ENCODE peak calls at places on chromosomes 13 and 19, in six cellular contexts. H, A, K, I, Q and B are unnamed samples.
A peak's percentile ranks its signal among the peaks of the same experiment; 100 is the strongest.

GRCh38 chr19:38317104-38317612 is 1.4 kb upstream of the YIF1B start:
- DNase-seq in K (peak; percentile 66), Q (peak; percentile 15), I (no peak), A (no peak), H (no peak), B (no peak)

GRCh38 chr13:29718694-29719093 is 123.2 kb upstream of the SLC7A1 start:
- DNase-seq in K (no peak), H (no peak), A (no peak), I (no peak), Q (no peak), B (no peak)

GRCh38 chr13:36681894-36682624 is 8.2 kb downstream of the SERTM1 start:
- DNase-seq in A (no peak), H (no peak), I (no peak), Q (no peak), K (no peak), B (no peak)

GRCh38 chr19:12952488-12953455 is 4.3 kb downstream of the GADD45GIP1 start:
- DNase-seq in H (no peak), K (peak; percentile 86), Q (no peak), A (no peak), I (no peak), B (no peak)

GRCh38 chr13:52195052-52195837 is 35.8 kb upstream of the NEK3 start:
- DNase-seq in Q (peak; percentile 43), K (peak; percentile 83), I (peak; percentile 69), H (peak; percentile 85), A (no peak), B (peak; percentile 95)

GRCh38 chr19:29724102-29724641 is 9.1 kb upstream of the C19orf12 start:
- DNase-seq in A (no peak), Q (no peak), K (peak; percentile 31), H (no peak), I (no peak), B (peak; percentile 58)

GRCh38 chr19:9309974-9310446 is 372 bp upstream of the ZNF699 start:
- DNase-seq in K (no peak), A (peak; percentile 55), I (peak; percentile 95), H (peak; percentile 92), Q (no peak), B (peak; percentile 97)

GRCh38 chr13:48594080-48594815 is 59.5 kb upstream of the CYSLTR2 start:
- DNase-seq in Q (no peak), I (peak; percentile 11), H (no peak), A (no peak), K (peak; percentile 48), B (no peak)

GRCh38 chr13:85565652-85566051 is 233.6 kb downstream of the SLITRK6 start:
- DNase-seq in Q (no peak), K (no peak), I (no peak), H (no peak), A (no peak), B (no peak)

GRCh38 chr13:50208826-50209335 is 193.6 kb downstream of the KCNRG start:
- DNase-seq in A (no peak), Q (no peak), H (peak; percentile 48), K (peak; percentile 77), I (peak; percentile 56), B (peak; percentile 77)

GRCh38 chr19:18932216-18932841 is 8.7 kb downstream of the HOMER3 start:
- DNase-seq in H (peak; percentile 78), A (peak; percentile 85), I (peak; percentile 81), Q (peak; percentile 61), K (peak; percentile 58), B (peak; percentile 90)

GRCh38 chr13:110244096-110244830 is 62.7 kb downstream of the COL4A1 start:
- DNase-seq in H (no peak), K (no peak), Q (no peak), I (no peak), A (no peak), B (no peak)

GRCh38 chr13:102402292-102402691 is 444 bp upstream of the FGF14 start:
- DNase-seq in I (no peak), H (peak; percentile 16), A (peak; percentile 73), K (no peak), Q (peak; percentile 1), B (peak; percentile 64)

GRCh38 chr13:91576590-91576989 is 178.2 kb downstream of the GPC5 start:
- DNase-seq in A (peak; percentile 29), I (no peak), Q (no peak), K (no peak), H (no peak), B (no peak)

GRCh38 chr13:113058129-113058987 is 47.2 kb upstream of the F7 start:
- DNase-seq in A (no peak), H (no peak), K (no peak), Q (no peak), I (no peak), B (peak; percentile 46)

GRCh38 chr13:89267734-89268133 is 1596.6 kb downstream of the SLITRK5 start:
- DNase-seq in H (no peak), Q (no peak), I (no peak), K (no peak), A (no peak), B (no peak)

GRCh38 chr13:45928843-45929242 is 77.3 kb upstream of the SIAH3 start:
- DNase-seq in H (no peak), A (no peak), K (no peak), Q (no peak), I (no peak), B (no peak)

GRCh38 chr19:54673222-54673621 is 10.4 kb downstream of the LILRB4 start:
- DNase-seq in Q (no peak), I (no peak), K (no peak), H (no peak), A (no peak), B (no peak)

GRCh38 chr13:91398413-91399188 is at the start of gene GPC5:
- DNase-seq in K (peak; percentile 74), A (peak; percentile 25), H (peak; percentile 75), I (peak; percentile 83), Q (peak; percentile 77), B (peak; percentile 89)

GRCh38 chr19:16336571-16336970 is 11.9 kb downstream of the KLF2 start:
- DNase-seq in A (no peak), I (no peak), H (no peak), K (no peak), Q (no peak), B (no peak)

GRCh38 chr19:38544569-38545315 is 73.0 kb downstream of the MAP4K1 start:
- DNase-seq in K (no peak), H (no peak), Q (peak; percentile 60), A (no peak), I (no peak), B (no peak)

GRCh38 chr13:29454931-29455481 is 140.5 kb downstream of the SLC7A1 start:
- DNase-seq in K (peak; percentile 24), I (no peak), Q (no peak), A (peak; percentile 25), H (no peak), B (no peak)

GRCh38 chr19:34367424-34367957 is 2.5 kb downstream of the GPI start:
- DNase-seq in Q (no peak), H (no peak), K (no peak), A (no peak), I (no peak), B (no peak)

GRCh38 chr13:22427783-22428182 is 753.0 kb upstream of the SGCG start:
- DNase-seq in A (no peak), Q (no peak), H (no peak), K (no peak), I (no peak), B (no peak)

GRCh38 chr13:21006141-21007005 is 55.0 kb downstream of the LATS2 start:
- DNase-seq in K (no peak), A (no peak), Q (no peak), H (no peak), I (no peak), B (no peak)

GRCh38 chr13:101309014-101309619 is 107.2 kb downstream of the NALCN start:
- DNase-seq in A (no peak), Q (no peak), I (no peak), K (no peak), H (no peak), B (no peak)

GRCh38 chr19:43848821-43849220 is 21.7 kb downstream of the ZNF283 start:
- DNase-seq in K (no peak), I (no peak), A (no peak), H (no peak), Q (no peak), B (no peak)
- H3K36me3 ChIP-seq in K (peaks cover 6% of the 10 kb centered on the region), I (no peaks in the 10 kb centered on the region), A (peaks cover 3% of the 10 kb centered on the region), H (peaks cover 97% of the 10 kb centered on the region), Q (peaks cover 9% of the 10 kb centered on the region), B (peaks cover 32% of the 10 kb centered on the region)

DNA sequence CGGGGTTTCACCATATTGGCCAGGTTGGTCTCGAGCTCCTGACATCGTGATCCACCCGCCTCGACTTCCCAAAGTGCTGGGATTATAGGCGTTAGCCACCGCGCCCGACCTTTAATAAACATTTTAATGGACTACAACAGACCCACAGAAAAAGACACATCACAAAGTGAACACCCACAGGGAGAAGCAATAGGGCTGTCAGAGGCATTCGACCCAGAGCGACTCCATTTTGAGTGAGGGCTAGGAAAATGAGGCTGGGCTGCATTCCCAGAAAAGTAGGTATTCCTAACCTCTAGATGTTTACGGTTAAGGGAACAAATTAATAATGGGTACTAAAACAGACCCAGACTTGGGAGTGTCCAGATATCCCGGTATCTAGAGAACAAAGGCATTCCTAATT is 1.0 kb upstream of the ZNF8 start:
- DNase-seq in K (no peak), A (no peak), I (no peak), H (no peak), Q (no peak), B (no peak)
- H3K36me3 ChIP-seq in K (no peaks in the 10 kb centered on the region), A (no peaks in the 10 kb centered on the region), I (no peaks in the 10 kb centered on the region), H (peaks cover 43% of the 10 kb centered on the region), Q (peaks cover 4% of the 10 kb centered on the region), B (no peaks in the 10 kb centered on the region)

GRCh38 chr19:2111425-2111824 is 14.7 kb downstream of the IZUMO4 start:
- DNase-seq in Q (no peak), K (no peak), H (no peak), A (no peak), I (no peak), B (no peak)
- H3K36me3 ChIP-seq in Q (peaks cover 23% of the 10 kb centered on the region), K (peaks cover 20% of the 10 kb centered on the region), H (peaks cover 100% of the 10 kb centered on the region), A (peaks cover 90% of the 10 kb centered on the region), I (peaks cover 87% of the 10 kb centered on the region), B (peaks cover 33% of the 10 kb centered on the region)

GRCh38 chr19:579842-580155 is 7.4 kb downstream of the BSG start:
- DNase-seq in K (no peak), Q (no peak), A (no peak), I (no peak), H (no peak), B (peak; percentile 63)
- H3K36me3 ChIP-seq in K (peaks cover 5% of the 10 kb centered on the region), Q (no peaks in the 10 kb centered on the region), A (peaks cover 35% of the 10 kb centered on the region), I (peaks cover 61% of the 10 kb centered on the region), H (peaks cover 52% of the 10 kb centered on the region), B (no peaks in the 10 kb centered on the region)

DNA sequence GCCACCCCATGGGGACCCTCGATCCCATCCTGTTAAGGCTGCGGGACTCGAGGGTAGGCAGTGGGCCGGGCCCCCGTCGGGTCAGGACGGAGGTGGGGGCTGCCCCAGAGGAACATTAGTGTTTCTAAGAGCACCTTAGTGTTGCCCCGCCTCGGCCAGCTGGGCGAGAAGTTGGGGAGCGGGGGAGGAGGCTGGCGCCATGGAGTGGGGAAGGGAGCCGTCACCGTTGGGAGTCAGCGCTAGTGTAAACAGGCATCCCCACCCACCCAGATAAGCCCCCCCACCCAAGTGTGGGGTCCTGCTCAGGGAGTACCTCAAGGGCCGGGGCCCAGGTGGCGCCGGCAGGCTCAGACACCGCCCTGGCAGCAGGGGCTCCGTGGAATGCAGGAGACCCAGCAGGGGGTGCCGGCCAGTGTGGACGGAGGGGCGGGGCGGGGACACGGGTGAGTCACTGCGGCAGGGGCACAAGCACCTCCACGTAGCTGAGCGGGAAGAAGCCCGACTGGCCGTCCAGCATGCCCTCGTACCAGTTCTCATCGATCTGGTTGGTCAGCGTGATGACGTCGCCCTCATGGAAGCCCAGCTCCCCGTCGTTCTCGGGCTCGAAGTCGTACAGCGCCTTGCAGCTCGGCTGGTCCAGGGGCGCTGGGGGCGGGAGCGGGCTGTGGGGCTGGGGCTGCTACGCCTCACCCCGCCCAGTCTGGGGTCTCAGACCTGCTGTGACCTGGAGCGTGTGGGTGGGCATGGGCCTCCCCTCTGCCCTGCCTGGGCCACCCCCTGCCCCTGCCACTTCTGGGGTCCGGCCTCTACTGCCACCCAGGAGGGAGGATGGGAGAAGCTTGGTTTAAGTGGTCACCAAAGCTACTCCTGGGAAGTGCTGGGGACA is 18.0 kb downstream of the MPND start:
- DNase-seq in A (no peak), Q (no peak), I (no peak), H (no peak), K (no peak), B (peak; percentile 79)
- H3K36me3 ChIP-seq in A (peaks cover 19% of the 10 kb centered on the region), Q (peaks cover 5% of the 10 kb centered on the region), I (peaks cover 75% of the 10 kb centered on the region), H (peaks cover 74% of the 10 kb centered on the region), K (peaks cover 5% of the 10 kb centered on the region), B (peaks cover 12% of the 10 kb centered on the region)